ENCODE peak calls at places on chromosome 4, in four cellular contexts. O is K562, K is HepG2, V is GM12878. H is an unnamed sample.

GRCh38 chr4:16461362-16461761 is 235.1 kb upstream of the TAPT1 start:
- DNase-seq in V (no peak), O (no peak), K (no peak), H (no peak)

GRCh38 chr4:15805583-15806517 is 27.7 kb downstream of the CD38 start:
- DNase-seq in K (peak; percentile 53), O (peak; percentile 42), V (peak; percentile 48), H (peak; percentile 64)

GRCh38 chr4:155578219-155578618 is 88.4 kb upstream of the GUCY1A1 start:
- DNase-seq in V (no peak), O (no peak), K (no peak), H (no peak)

GRCh38 chr4:36348403-36348938 is 67.1 kb downstream of the DTHD1 start:
- DNase-seq in O (no peak), V (peak; percentile 66), K (no peak), H (no peak)

GRCh38 chr4:107666134-107666533 is 53.9 kb downstream of the PAPSS1 start:
- DNase-seq in O (no peak), V (no peak), K (peak; percentile 10), H (no peak)

GRCh38 chr4:114263233-114263632 is 283.8 kb upstream of the ARSJ start:
- DNase-seq in K (no peak), O (no peak), V (no peak), H (no peak)

GRCh38 chr4:6906046-6906445 is 3.6 kb upstream of the TBC1D14 start:
- DNase-seq in O (no peak), K (no peak), V (no peak), H (no peak)

GRCh38 chr4:187811586-187811985 is 184.0 kb upstream of the ZFP42 start:
- DNase-seq in K (no peak), O (no peak), V (no peak), H (no peak)

GRCh38 chr4:119750048-119750447 is 121.4 kb upstream of the PDE5A start:
- DNase-seq in O (no peak), K (no peak), V (no peak), H (no peak)

GRCh38 chr4:119746951-119747350 is 118.3 kb upstream of the PDE5A start:
- DNase-seq in O (no peak), V (no peak), K (no peak), H (no peak)

GRCh38 chr4:119752936-119753335 is 124.3 kb upstream of the PDE5A start:
- DNase-seq in V (no peak), O (no peak), K (no peak), H (no peak)

GRCh38 chr4:119750771-119751170 is 122.2 kb upstream of the PDE5A start:
- DNase-seq in V (no peak), K (no peak), O (no peak), H (no peak)

DNA sequence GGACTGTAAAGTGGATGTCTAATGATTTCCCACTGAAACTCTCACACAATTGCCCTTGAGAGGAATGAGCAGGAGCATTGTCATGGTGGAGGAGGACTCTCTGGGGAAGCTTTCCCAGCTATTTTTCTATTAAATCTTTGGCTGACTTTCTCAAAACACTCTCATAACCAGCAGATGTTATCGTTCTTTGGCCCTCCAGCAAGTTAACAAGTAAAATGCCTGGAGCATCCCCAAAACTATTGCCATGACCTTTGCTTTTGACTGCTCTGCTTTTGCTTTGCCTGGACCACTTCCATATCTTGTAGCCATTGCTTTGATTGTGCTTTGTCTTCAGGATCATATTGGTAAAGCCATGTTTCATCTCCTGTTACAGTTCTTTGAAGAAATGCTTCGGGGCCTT is 120.2 kb upstream of the PDE5A start:
- DNase-seq in O (no peak), V (no peak), K (no peak), H (no peak)
- TF ChIP-seq TARDBP in O (no peak), V (no peak), K (no peak), H (no peak)

GRCh38 chr4:17701882-17702281 is 79.5 kb downstream of the FAM184B start:
- DNase-seq in K (no peak), O (no peak), V (no peak), H (no peak)

GRCh38 chr4:17701146-17701859 is 80.1 kb downstream of the FAM184B start:
- DNase-seq in O (no peak), V (no peak), K (no peak), H (no peak)

GRCh38 chr4:17702666-17703065 is 78.8 kb downstream of the FAM184B start:
- DNase-seq in K (no peak), O (no peak), V (no peak), H (no peak)

GRCh38 chr4:17698116-17698515 is 83.3 kb downstream of the FAM184B start:
- DNase-seq in K (no peak), V (no peak), O (no peak), H (no peak)

DNA sequence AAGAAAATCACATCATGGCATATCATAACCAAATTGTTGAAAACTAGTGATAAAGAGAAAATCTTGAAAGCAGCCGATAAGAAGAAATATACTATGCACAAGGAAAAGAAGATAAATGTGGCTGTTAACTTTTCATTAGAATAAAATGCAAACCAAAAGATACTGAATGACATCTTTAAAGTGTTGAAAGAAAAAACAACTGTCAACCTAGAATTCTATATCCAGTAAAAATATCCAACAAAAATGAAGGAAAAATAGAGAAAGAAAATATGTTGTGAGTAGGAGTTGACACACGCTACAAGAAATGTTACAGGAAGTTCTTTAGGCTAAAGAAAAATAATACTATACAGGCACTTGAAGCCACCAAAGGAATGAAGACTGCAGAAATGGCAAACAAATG is 82.0 kb downstream of the FAM184B start:
- DNase-seq in V (no peak), O (no peak), K (no peak), H (no peak)
- TF ChIP-seq SP1 in V (no peak), O (no peak), K (no peak), H (no peak)

GRCh38 chr4:151830168-151830567 is 69.4 kb upstream of the GATB start:
- DNase-seq in O (no peak), V (no peak), K (no peak), H (no peak)
- TF ChIP-seq TARDBP in O (no peak), V (no peak), K (no peak), H (no peak)

GRCh38 chr4:40856836-40857362 is 107.1 kb downstream of the NSUN7 start:
- DNase-seq in V (no peak), K (no peak), O (peak; percentile 83), H (peak; percentile 81)
- TF ChIP-seq SP1 in V (no peak), K (no peak), O (no peak), H (no peak)

DNA sequence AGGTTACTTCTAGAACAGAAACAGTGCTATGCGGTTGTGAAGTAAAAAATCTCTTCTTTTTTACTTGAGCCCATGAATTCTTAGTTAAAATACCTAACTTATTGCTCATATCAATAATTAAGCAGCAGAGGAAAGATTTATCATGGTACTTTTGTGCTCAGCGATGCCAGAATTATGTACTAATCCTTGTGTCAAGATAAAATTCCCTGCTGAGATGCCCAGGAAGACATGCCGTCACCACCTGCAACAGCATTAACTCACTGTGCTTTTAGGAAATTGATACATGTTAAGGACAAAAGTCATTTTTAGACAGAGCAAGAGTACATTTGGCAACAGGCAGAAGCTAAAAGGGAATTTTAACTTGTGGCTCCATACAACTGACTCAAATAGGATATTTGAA is 138.9 kb downstream of the NPNT start:
- DNase-seq in V (no peak), O (no peak), K (no peak), H (no peak)
- TF ChIP-seq TARDBP in V (no peak), O (no peak), K (no peak), H (no peak)

GRCh38 chr4:1355378-1355777 is 8.4 kb downstream of the UVSSA start:
- DNase-seq in V (no peak), O (no peak), K (no peak), H (no peak)

GRCh38 chr4:1357356-1358248 is 10.6 kb downstream of the UVSSA start:
- DNase-seq in K (no peak), O (no peak), V (no peak), H (no peak)

GRCh38 chr4:1354136-1354982 is 7.4 kb downstream of the UVSSA start:
- DNase-seq in V (no peak), O (no peak), K (no peak), H (no peak)

GRCh38 chr4:1354983-1355275 is 7.9 kb downstream of the UVSSA start:
- DNase-seq in K (no peak), O (no peak), V (no peak), H (no peak)

GRCh38 chr4:1356181-1356998 is 9.4 kb downstream of the UVSSA start:
- DNase-seq in V (no peak), K (peak; percentile 36), O (peak; percentile 80), H (peak; percentile 66)
- TF ChIP-seq SP1 in V (no peak), K (no peak), O (peak; percentile 31), H (no peak)